ENCODE peak calls at places on chromosomes 5 and 9, in seven cellular contexts. One of them, this sample, is unnamed.

GRCh38 chr9:100286257-100286656 is 66.5 kb downstream of the TEX10 start:
- DNase-seq in astrocyte: no peak
- DNase-seq in K562: no peak
- DNase-seq in GM23338: no peak
- DNase-seq in mammary epithelial cell: no peak
- DNase-seq in H1: no peak
- DNase-seq in endothelial cell of umbilical vein: no peak
- DNase-seq in this sample: no peak

GRCh38 chr9:89655990-89656657 is 51.3 kb downstream of the GADD45G start:
- DNase-seq in astrocyte: no peak
- DNase-seq in K562: no peak
- DNase-seq in GM23338: no peak
- DNase-seq in mammary epithelial cell: no peak
- DNase-seq in H1: no peak
- DNase-seq in endothelial cell of umbilical vein: no peak
- DNase-seq in this sample: no peak

GRCh38 chr5:691817-692529 is 1.2 kb downstream of the TPPP start:
- DNase-seq in astrocyte: no peak
- DNase-seq in K562: no peak
- DNase-seq in GM23338: peak; percentile 17
- DNase-seq in mammary epithelial cell: no peak
- DNase-seq in H1: no peak
- DNase-seq in endothelial cell of umbilical vein: no peak
- DNase-seq in this sample: no peak

GRCh38 chr5:36606437-36607113 is at the start of gene SLC1A3:
- DNase-seq in astrocyte: peak; percentile 81
- DNase-seq in K562: no peak
- DNase-seq in GM23338: peak; percentile 84
- DNase-seq in mammary epithelial cell: peak; percentile 83
- DNase-seq in H1: no peak
- DNase-seq in endothelial cell of umbilical vein: peak; percentile 75
- DNase-seq in this sample: peak; percentile 85

GRCh38 chr5:109571785-109572184 is 117.9 kb upstream of the MAN2A1 start:
- DNase-seq in astrocyte: no peak
- DNase-seq in K562: no peak
- DNase-seq in GM23338: no peak
- DNase-seq in mammary epithelial cell: no peak
- DNase-seq in H1: no peak
- DNase-seq in endothelial cell of umbilical vein: no peak
- DNase-seq in this sample: no peak

GRCh38 chr5:133251296-133252132 is 199.7 kb downstream of the HSPA4 start:
- DNase-seq in astrocyte: no peak
- DNase-seq in K562: no peak
- DNase-seq in GM23338: no peak
- DNase-seq in mammary epithelial cell: peak; percentile 76
- DNase-seq in H1: no peak
- DNase-seq in endothelial cell of umbilical vein: no peak
- DNase-seq in this sample: no peak

GRCh38 chr5:148011407-148012124 is 52.2 kb upstream of the SPINK5 start:
- DNase-seq in astrocyte: peak; percentile 91
- DNase-seq in K562: no peak
- DNase-seq in GM23338: no peak
- DNase-seq in mammary epithelial cell: peak; percentile 92
- DNase-seq in H1: no peak
- DNase-seq in endothelial cell of umbilical vein: peak; percentile 17
- DNase-seq in this sample: peak; percentile 91

GRCh38 chr5:77143998-77144836 is 57.1 kb upstream of the ZBED3 start:
- DNase-seq in astrocyte: peak; percentile 41
- DNase-seq in K562: peak; percentile 48
- DNase-seq in GM23338: peak; percentile 86
- DNase-seq in mammary epithelial cell: peak; percentile 46
- DNase-seq in H1: peak; percentile 29
- DNase-seq in endothelial cell of umbilical vein: peak; percentile 66
- DNase-seq in this sample: peak; percentile 69

GRCh38 chr5:5066276-5067186 is 73.6 kb upstream of the ADAMTS16 start:
- DNase-seq in astrocyte: peak; percentile 18
- DNase-seq in K562: no peak
- DNase-seq in GM23338: no peak
- DNase-seq in mammary epithelial cell: peak; percentile 6
- DNase-seq in H1: no peak
- DNase-seq in endothelial cell of umbilical vein: no peak
- DNase-seq in this sample: no peak

GRCh38 chr5:146369691-146370090 is 31.1 kb downstream of the POU4F3 start:
- DNase-seq in astrocyte: peak; percentile 88
- DNase-seq in K562: no peak
- DNase-seq in GM23338: no peak
- DNase-seq in mammary epithelial cell: peak; percentile 73
- DNase-seq in H1: no peak
- DNase-seq in endothelial cell of umbilical vein: no peak
- DNase-seq in this sample: peak; percentile 92

GRCh38 chr9:125861405-125862063 is 114.4 kb downstream of the PBX3 start:
- DNase-seq in astrocyte: no peak
- DNase-seq in K562: no peak
- DNase-seq in GM23338: no peak
- DNase-seq in mammary epithelial cell: peak; percentile 52
- DNase-seq in H1: no peak
- DNase-seq in endothelial cell of umbilical vein: no peak
- DNase-seq in this sample: no peak

GRCh38 chr9:136020206-136020605 is 59.0 kb upstream of the UBAC1 start:
- DNase-seq in astrocyte: no peak
- DNase-seq in K562: no peak
- DNase-seq in GM23338: no peak
- DNase-seq in mammary epithelial cell: no peak
- DNase-seq in H1: no peak
- DNase-seq in endothelial cell of umbilical vein: no peak
- DNase-seq in this sample: no peak

GRCh38 chr5:169649486-169649885 is 12.4 kb downstream of the DOCK2 start:
- DNase-seq in astrocyte: peak; percentile 45
- DNase-seq in K562: no peak
- DNase-seq in GM23338: no peak
- DNase-seq in mammary epithelial cell: no peak
- DNase-seq in H1: no peak
- DNase-seq in endothelial cell of umbilical vein: no peak
- DNase-seq in this sample: no peak

GRCh38 chr5:169652057-169652456 is 15.0 kb downstream of the DOCK2 start:
- DNase-seq in astrocyte: no peak
- DNase-seq in K562: no peak
- DNase-seq in GM23338: no peak
- DNase-seq in mammary epithelial cell: no peak
- DNase-seq in H1: no peak
- DNase-seq in endothelial cell of umbilical vein: no peak
- DNase-seq in this sample: no peak

GRCh38 chr5:169648725-169649124 is 11.7 kb downstream of the DOCK2 start:
- DNase-seq in astrocyte: peak; percentile 92
- DNase-seq in K562: no peak
- DNase-seq in GM23338: no peak
- DNase-seq in mammary epithelial cell: peak; percentile 15
- DNase-seq in H1: no peak
- DNase-seq in endothelial cell of umbilical vein: no peak
- DNase-seq in this sample: peak; percentile 94

GRCh38 chr5:169651526-169651925 is 14.5 kb downstream of the DOCK2 start:
- DNase-seq in astrocyte: peak; percentile 4
- DNase-seq in K562: no peak
- DNase-seq in GM23338: no peak
- DNase-seq in mammary epithelial cell: no peak
- DNase-seq in H1: no peak
- DNase-seq in endothelial cell of umbilical vein: no peak
- DNase-seq in this sample: peak; percentile 26

GRCh38 chr5:169650701-169651331 is 13.7 kb downstream of the DOCK2 start:
- DNase-seq in astrocyte: peak; percentile 88
- DNase-seq in K562: peak; percentile 21
- DNase-seq in GM23338: no peak
- DNase-seq in mammary epithelial cell: peak; percentile 63
- DNase-seq in H1: no peak
- DNase-seq in endothelial cell of umbilical vein: peak; percentile 65
- DNase-seq in this sample: peak; percentile 91
- TF ChIP-seq EZH2 in astrocyte: no peak
- TF ChIP-seq EZH2 in K562: no peak
- TF ChIP-seq EZH2 in GM23338: no peak
- TF ChIP-seq EZH2 in mammary epithelial cell: no peak
- TF ChIP-seq EZH2 in H1: no peak
- TF ChIP-seq EZH2 in endothelial cell of umbilical vein: no peak
- TF ChIP-seq EZH2 in this sample: no peak

GRCh38 chr9:85716031-85716877 is 25.5 kb downstream of the AGTPBP1 start:
- DNase-seq in astrocyte: no peak
- DNase-seq in K562: peak; percentile 7
- DNase-seq in GM23338: peak; percentile 78
- DNase-seq in mammary epithelial cell: no peak
- DNase-seq in H1: no peak
- DNase-seq in endothelial cell of umbilical vein: no peak
- DNase-seq in this sample: no peak
- TF ChIP-seq EZH2 in astrocyte: no peak
- TF ChIP-seq EZH2 in K562: no peak
- TF ChIP-seq EZH2 in GM23338: no peak
- TF ChIP-seq EZH2 in mammary epithelial cell: no peak
- TF ChIP-seq EZH2 in H1: no peak
- TF ChIP-seq EZH2 in endothelial cell of umbilical vein: no peak
- TF ChIP-seq EZH2 in this sample: no peak

GRCh38 chr9:114069476-114070187 is 8.5 kb downstream of the AMBP start:
- DNase-seq in astrocyte: no peak
- DNase-seq in K562: no peak
- DNase-seq in GM23338: no peak
- DNase-seq in mammary epithelial cell: no peak
- DNase-seq in H1: no peak
- DNase-seq in endothelial cell of umbilical vein: no peak
- DNase-seq in this sample: no peak

GRCh38 chr9:114071197-114071795 is 6.8 kb downstream of the AMBP start:
- DNase-seq in astrocyte: no peak
- DNase-seq in K562: no peak
- DNase-seq in GM23338: no peak
- DNase-seq in mammary epithelial cell: peak; percentile 9
- DNase-seq in H1: no peak
- DNase-seq in endothelial cell of umbilical vein: no peak
- DNase-seq in this sample: no peak

GRCh38 chr9:114070188-114071103 is 7.7 kb downstream of the AMBP start:
- DNase-seq in astrocyte: no peak
- DNase-seq in K562: no peak
- DNase-seq in GM23338: no peak
- DNase-seq in mammary epithelial cell: no peak
- DNase-seq in H1: no peak
- DNase-seq in endothelial cell of umbilical vein: no peak
- DNase-seq in this sample: no peak

GRCh38 chr9:114075602-114076001 is 2.5 kb downstream of the AMBP start:
- DNase-seq in astrocyte: no peak
- DNase-seq in K562: no peak
- DNase-seq in GM23338: no peak
- DNase-seq in mammary epithelial cell: no peak
- DNase-seq in H1: no peak
- DNase-seq in endothelial cell of umbilical vein: no peak
- DNase-seq in this sample: no peak

GRCh38 chr9:114072181-114073140 is 5.6 kb downstream of the AMBP start:
- DNase-seq in astrocyte: peak; percentile 39
- DNase-seq in K562: no peak
- DNase-seq in GM23338: peak; percentile 49
- DNase-seq in mammary epithelial cell: no peak
- DNase-seq in H1: no peak
- DNase-seq in endothelial cell of umbilical vein: no peak
- DNase-seq in this sample: peak; percentile 35
- TF ChIP-seq EZH2 in astrocyte: no peak
- TF ChIP-seq EZH2 in K562: no peak
- TF ChIP-seq EZH2 in GM23338: no peak
- TF ChIP-seq EZH2 in mammary epithelial cell: no peak
- TF ChIP-seq EZH2 in H1: no peak
- TF ChIP-seq EZH2 in endothelial cell of umbilical vein: no peak
- TF ChIP-seq EZH2 in this sample: no peak

DNA sequence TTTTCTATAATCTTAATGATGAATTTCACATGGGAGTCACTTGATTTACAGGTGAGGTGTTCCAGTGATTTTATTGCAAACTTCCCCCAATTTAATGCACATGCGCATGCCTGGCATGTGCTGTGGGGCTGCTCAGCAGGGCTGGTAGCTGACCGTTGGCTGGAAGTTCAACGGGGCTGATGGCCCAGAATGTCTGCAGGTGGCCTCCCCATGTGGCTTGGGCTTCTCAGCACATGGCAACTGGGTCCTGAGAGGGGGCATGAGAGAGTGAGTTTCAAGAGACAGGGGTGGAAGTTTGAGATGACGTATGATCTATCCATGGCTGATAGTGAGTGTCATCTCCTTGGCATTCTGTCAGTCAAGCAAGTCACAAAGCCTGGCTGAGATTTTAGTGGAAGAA is 259.8 kb downstream of the ZSWIM6 start:
- DNase-seq in astrocyte: no peak
- DNase-seq in K562: no peak
- DNase-seq in GM23338: no peak
- DNase-seq in mammary epithelial cell: no peak
- DNase-seq in H1: no peak
- DNase-seq in endothelial cell of umbilical vein: no peak
- DNase-seq in this sample: no peak
- TF ChIP-seq EZH2 in astrocyte: no peak
- TF ChIP-seq EZH2 in K562: no peak
- TF ChIP-seq EZH2 in GM23338: no peak
- TF ChIP-seq EZH2 in mammary epithelial cell: no peak
- TF ChIP-seq EZH2 in H1: no peak
- TF ChIP-seq EZH2 in endothelial cell of umbilical vein: no peak
- TF ChIP-seq EZH2 in this sample: no peak

DNA sequence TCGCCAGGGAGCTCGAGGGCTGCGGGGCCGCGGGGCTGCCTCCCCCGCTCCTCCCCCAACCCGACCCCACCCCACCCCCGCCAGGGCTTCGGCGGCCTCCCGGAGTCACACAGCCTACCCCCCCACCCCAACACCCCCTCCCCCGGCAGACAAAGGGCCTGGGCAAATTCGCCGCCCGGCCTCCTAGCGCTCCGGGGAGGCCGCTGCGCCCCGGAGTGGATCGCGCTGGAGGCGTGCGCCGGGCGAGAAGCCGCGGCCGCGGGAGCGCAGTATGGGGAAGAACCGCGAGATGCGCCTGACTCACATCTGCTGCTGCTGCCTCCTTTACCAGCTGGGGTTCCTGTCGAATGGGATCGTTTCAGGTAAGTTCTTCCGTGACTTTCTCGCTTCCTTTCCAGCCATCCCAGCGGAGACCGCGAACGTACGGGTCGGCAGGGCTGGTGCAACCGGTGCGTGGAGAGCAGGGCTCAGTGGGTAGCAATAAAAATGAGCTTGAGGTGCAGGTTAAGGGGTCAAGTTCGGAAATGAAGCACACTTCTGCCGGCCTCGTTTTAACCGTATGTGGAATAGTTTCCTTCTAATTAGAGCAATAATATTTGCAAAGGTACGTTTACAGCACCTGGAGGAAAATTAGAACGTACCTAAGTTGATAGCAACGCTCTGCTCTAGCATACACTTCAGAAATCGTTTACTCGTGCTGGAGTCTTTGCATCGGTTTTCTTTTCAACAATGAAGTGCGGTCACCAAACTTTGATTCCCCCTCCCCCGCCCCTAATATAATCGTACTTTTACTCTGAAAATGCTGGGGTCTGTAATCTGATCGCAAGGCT is at the start of gene ADAMTS19:
- DNase-seq in astrocyte: peak; percentile 55
- DNase-seq in K562: no peak
- DNase-seq in GM23338: peak; percentile 76
- DNase-seq in mammary epithelial cell: peak; percentile 50
- DNase-seq in H1: no peak
- DNase-seq in endothelial cell of umbilical vein: peak; percentile 37
- DNase-seq in this sample: peak; percentile 71
- TF ChIP-seq EZH2 in astrocyte: no peak
- TF ChIP-seq EZH2 in K562: no peak
- TF ChIP-seq EZH2 in GM23338: no peak
- TF ChIP-seq EZH2 in mammary epithelial cell: peak; percentile 87
- TF ChIP-seq EZH2 in H1: peak; percentile 23
- TF ChIP-seq EZH2 in endothelial cell of umbilical vein: peak; percentile 27
- TF ChIP-seq EZH2 in this sample: no peak

GRCh38 chr9:23822331-23823169 is 3.5 kb downstream of the ELAVL2 start:
- DNase-seq in astrocyte: no peak
- DNase-seq in K562: no peak
- DNase-seq in GM23338: peak; percentile 76
- DNase-seq in mammary epithelial cell: no peak
- DNase-seq in H1: no peak
- DNase-seq in endothelial cell of umbilical vein: no peak
- DNase-seq in this sample: no peak
- TF ChIP-seq EZH2 in astrocyte: peak; percentile 33
- TF ChIP-seq EZH2 in K562: no peak
- TF ChIP-seq EZH2 in GM23338: peak; percentile 35
- TF ChIP-seq EZH2 in mammary epithelial cell: no peak
- TF ChIP-seq EZH2 in H1: no peak
- TF ChIP-seq EZH2 in endothelial cell of umbilical vein: no peak
- TF ChIP-seq EZH2 in this sample: no peak

This sample was measured in fibroblast of lung.